ENCODE peak calls at places on chromosomes 3 and 15, in six cellular contexts. H, Z, A, R, M and P are unnamed samples.
A peak's percentile ranks its signal among the peaks of the same experiment; 100 is the strongest.

GRCh38 chr3:40476478-40477470 is at the start of gene ZNF619:
- DNase-seq in H (peak; percentile 82), Z (peak; percentile 74), A (no peak), R (peak; percentile 72), M (peak; percentile 74), P (no peak)

GRCh38 chr3:138227650-138228049 is 40.5 kb downstream of the ARMC8 start:
- DNase-seq in H (no peak), Z (no peak), A (no peak), R (no peak), M (no peak), P (no peak)

GRCh38 chr3:134373942-134374790 is at the start of gene AMOTL2:
- DNase-seq in H (peak; percentile 89), Z (peak; percentile 85), A (peak; percentile 96), R (peak; percentile 95), M (peak; percentile 86), P (peak; percentile 44)

GRCh38 chr3:123733805-123734526 is 149.1 kb upstream of the HACD2 start:
- DNase-seq in H (no peak), Z (no peak), A (no peak), R (no peak), M (no peak), P (no peak)

GRCh38 chr3:187403768-187404270 is 35.6 kb downstream of the RTP4 start:
- DNase-seq in H (no peak), Z (no peak), A (no peak), R (no peak), M (no peak), P (no peak)

GRCh38 chr3:10927551-10927950 is 65.0 kb upstream of the SLC6A1 start:
- DNase-seq in H (no peak), Z (no peak), A (no peak), R (no peak), M (no peak), P (no peak)

GRCh38 chr15:39869858-39870515 is 50.1 kb downstream of the GPR176 start:
- DNase-seq in H (no peak), Z (no peak), A (no peak), R (no peak), M (peak; percentile 17), P (no peak)

GRCh38 chr15:58378241-58379085 is 53.3 kb upstream of the LIPC start:
- DNase-seq in H (no peak), Z (no peak), A (no peak), R (no peak), M (no peak), P (no peak)

DNA sequence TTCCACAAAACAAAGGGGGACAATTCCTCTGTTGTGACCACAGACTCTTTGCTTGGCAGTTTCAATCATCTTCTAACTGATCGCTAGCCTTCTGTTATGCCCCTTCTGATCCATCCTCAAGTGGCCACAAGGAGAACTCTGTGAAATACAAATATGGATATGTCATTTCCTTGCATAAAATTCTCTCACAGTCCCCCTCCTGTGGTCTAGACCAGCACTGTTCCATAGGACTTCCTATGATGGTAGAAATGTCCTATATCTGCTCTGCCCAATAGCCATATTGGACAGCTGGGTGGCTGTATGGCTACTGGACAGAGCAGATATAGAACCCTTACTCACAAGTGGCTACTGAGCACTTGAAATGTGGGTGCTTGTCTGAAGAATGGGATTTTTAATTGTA is 25.9 kb upstream of the SNRK start:
- DNase-seq in H (no peak), Z (no peak), A (no peak), R (no peak), M (no peak), P (no peak)
- TF ChIP-seq CTCF in H (no peak), Z (no peak), A (no peak), R (no peak), M (no peak), P (no peak)

GRCh38 chr3:65026151-65026550 is 338.4 kb upstream of the ADAMTS9 start:
- DNase-seq in H (no peak), Z (no peak), A (no peak), R (no peak), M (no peak), P (no peak)

GRCh38 chr3:65020780-65021179 is 333.0 kb upstream of the ADAMTS9 start:
- DNase-seq in H (no peak), Z (no peak), A (no peak), R (no peak), M (no peak), P (no peak)

GRCh38 chr3:65027335-65027734 is 339.5 kb upstream of the ADAMTS9 start:
- DNase-seq in H (no peak), Z (no peak), A (no peak), R (no peak), M (no peak), P (no peak)

GRCh38 chr3:65028024-65028423 is 340.2 kb upstream of the ADAMTS9 start:
- DNase-seq in H (no peak), Z (no peak), A (no peak), R (no peak), M (no peak), P (no peak)

DNA sequence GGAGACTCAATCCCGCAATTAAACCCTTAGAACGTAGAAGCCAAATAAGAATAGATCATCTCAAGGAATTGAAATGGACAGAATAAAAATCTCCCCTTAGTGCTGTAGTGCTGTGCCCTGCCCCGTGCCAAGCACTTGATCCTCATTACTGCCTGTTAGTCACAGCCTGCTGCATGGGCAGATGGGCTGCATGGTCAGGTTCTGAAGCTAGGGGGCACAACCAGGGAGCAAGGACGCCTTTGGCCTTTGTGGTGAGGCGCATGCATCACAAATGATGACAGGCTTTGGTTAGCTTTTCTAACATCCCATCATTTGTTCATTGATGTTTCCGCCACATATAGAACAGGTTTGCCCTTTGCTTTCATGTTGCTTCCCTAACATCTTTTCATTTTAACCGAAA is 336.3 kb upstream of the ADAMTS9 start:
- DNase-seq in H (no peak), Z (no peak), A (no peak), R (peak; percentile 45), M (no peak), P (no peak)
- TF ChIP-seq CTCF in H (no peak), Z (no peak), A (no peak), R (no peak), M (no peak), P (no peak)

GRCh38 chr15:101028772-101029438 is 109.7 kb downstream of the LRRK1 start:
- DNase-seq in H (peak; percentile 14), Z (no peak), A (no peak), R (peak; percentile 22), M (peak; percentile 11), P (no peak)
- TF ChIP-seq CTCF in H (no peak), Z (no peak), A (no peak), R (no peak), M (no peak), P (no peak)

GRCh38 chr3:197029511-197030167 is at the start of gene MELTF:
- DNase-seq in H (peak; percentile 58), Z (no peak), A (peak; percentile 87), R (peak; percentile 70), M (peak; percentile 62), P (no peak)
- TF ChIP-seq CTCF in H (no peak), Z (peak; percentile 5), A (peak; percentile 64), R (peak; percentile 88), M (peak; percentile 66), P (no peak)